ENCODE peak calls at places on chromosomes 13 and 19, in six cellular contexts. F is NCI-H510A, S is non-pigmented ciliary epithelial cell, H is WTC11, C is C1 segment of cervical spinal cord, L is lower leg skin. J is an unnamed sample.

GRCh38 chr19:42051166-42052115 is 18.6 kb downstream of the GRIK5 start:
- DNase-seq in F (no peak), S (no peak), H (no peak), C (no peak), L (peak; percentile 72), J (no peak)

GRCh38 chr13:72839831-72840426 is 58.0 kb downstream of the PIBF1 start:
- DNase-seq in F (peak; percentile 15), S (no peak), H (peak; percentile 61), C (no peak), L (no peak), J (no peak)

GRCh38 chr13:112876305-112877000 is 92.6 kb upstream of the MCF2L start:
- DNase-seq in F (no peak), S (no peak), H (no peak), C (no peak), L (no peak), J (no peak)

GRCh38 chr13:38419312-38419873 is 69.7 kb downstream of the UFM1 start:
- DNase-seq in F (no peak), S (no peak), H (no peak), C (no peak), L (no peak), J (no peak)

GRCh38 chr13:59532405-59532804 is 631.3 kb downstream of the DIAPH3 start:
- DNase-seq in F (no peak), S (no peak), H (no peak), C (no peak), L (no peak), J (no peak)

GRCh38 chr13:47794963-47795362 is 206.1 kb downstream of the SUCLA2 start:
- DNase-seq in F (no peak), S (no peak), H (no peak), C (no peak), L (no peak), J (no peak)

GRCh38 chr19:42092350-42092749 is 16.4 kb downstream of the ZNF574 start:
- DNase-seq in F (no peak), S (no peak), H (peak; percentile 69), C (no peak), L (no peak), J (no peak)

GRCh38 chr19:11377237-11377636 is 2.8 kb downstream of the SWSAP1 start:
- DNase-seq in F (no peak), S (peak; percentile 74), H (no peak), C (no peak), L (peak; percentile 44), J (peak; percentile 39)

GRCh38 chr19:456547-457110 is 4.2 kb downstream of the SHC2 start:
- DNase-seq in F (no peak), S (no peak), H (no peak), C (no peak), L (no peak), J (no peak)

GRCh38 chr13:19020988-19021387 is 160.6 kb downstream of the TUBA3C start:
- DNase-seq in F (no peak), S (no peak), H (no peak), C (no peak), L (no peak), J (no peak)

GRCh38 chr19:28472111-28472510 is 740.8 kb downstream of the UQCRFS1 start:
- DNase-seq in F (no peak), S (no peak), H (no peak), C (no peak), L (no peak), J (no peak)

GRCh38 chr19:2269244-2270156 is 12.5 kb downstream of the PEAK3 start:
- DNase-seq in F (peak; percentile 70), S (peak; percentile 67), H (peak; percentile 99), C (peak; percentile 97), L (peak; percentile 97), J (peak; percentile 97)

GRCh38 chr13:39324806-39325311 is 278.1 kb downstream of the LHFPL6 start:
- DNase-seq in F (no peak), S (no peak), H (no peak), C (no peak), L (no peak), J (no peak)

GRCh38 chr13:95524270-95524901 is 28.1 kb upstream of the CLDN10 start:
- DNase-seq in F (no peak), S (no peak), H (no peak), C (no peak), L (no peak), J (no peak)

GRCh38 chr13:30774214-30774730 is 38.9 kb downstream of the ALOX5AP start:
- DNase-seq in F (no peak), S (no peak), H (no peak), C (no peak), L (no peak), J (no peak)

GRCh38 chr13:20264271-20265018 is 32.3 kb upstream of the GJB6 start:
- DNase-seq in F (no peak), S (no peak), H (no peak), C (no peak), L (no peak), J (no peak)

GRCh38 chr19:17121736-17122293 is 46.2 kb downstream of the MYO9B start:
- DNase-seq in F (no peak), S (no peak), H (no peak), C (no peak), L (no peak), J (no peak)

GRCh38 chr13:42377640-42378382 is 105.9 kb downstream of the AKAP11 start:
- DNase-seq in F (no peak), S (no peak), H (no peak), C (no peak), L (no peak), J (no peak)

GRCh38 chr19:50947123-50947522 is 5.7 kb downstream of the KLK5 start:
- DNase-seq in F (no peak), S (no peak), H (no peak), C (no peak), L (no peak), J (no peak)

GRCh38 chr13:46469064-46469463 is 82.0 kb upstream of the RUBCNL start:
- DNase-seq in F (no peak), S (no peak), H (no peak), C (no peak), L (no peak), J (no peak)

GRCh38 chr13:106468948-106469590 is 66.4 kb downstream of the EFNB2 start:
- DNase-seq in F (no peak), S (no peak), H (no peak), C (no peak), L (no peak), J (no peak)

GRCh38 chr19:33604651-33605050 is 17.1 kb upstream of the CHST8 start:
- DNase-seq in F (no peak), S (no peak), H (no peak), C (no peak), L (no peak), J (no peak)

GRCh38 chr19:38932425-38933179 is 1.9 kb downstream of the MRPS12 start:
- DNase-seq in F (no peak), S (no peak), H (peak; percentile 44), C (no peak), L (no peak), J (no peak)

GRCh38 chr13:105442941-105443340 is 1092.5 kb downstream of the EFNB2 start:
- DNase-seq in F (no peak), S (peak; percentile 99), H (no peak), C (no peak), L (peak; percentile 40), J (no peak)

GRCh38 chr13:113528101-113528797 is 37.7 kb upstream of the DCUN1D2 start:
- DNase-seq in F (no peak), S (no peak), H (no peak), C (no peak), L (no peak), J (no peak)

GRCh38 chr13:94548382-94549240 is 47.3 kb downstream of the TGDS start:
- DNase-seq in F (peak; percentile 23), S (no peak), H (peak; percentile 73), C (peak; percentile 85), L (no peak), J (no peak)

GRCh38 chr19:46446021-46446420 is 17.3 kb upstream of the PNMA8C start:
- DNase-seq in F (no peak), S (no peak), H (no peak), C (no peak), L (no peak), J (no peak)